ENCODE peak calls at places on chromosome 21, in eight cellular contexts. T, A, U, D, Z, K, G and X are unnamed samples.

GRCh38 chr21:22842875-22843274 is 1844.7 kb downstream of the NCAM2 start:
- DNase-seq in T (no peak), A (no peak), U (no peak), D (no peak), Z (no peak), K (no peak), G (no peak), X (no peak)

GRCh38 chr21:35467536-35467935 is 418.4 kb upstream of the RUNX1 start:
- DNase-seq in T (no peak), A (no peak), U (no peak), D (no peak), Z (no peak), K (no peak), G (no peak), X (no peak)

GRCh38 chr21:38280446-38280845 is 23.7 kb downstream of the KCNJ15 start:
- DNase-seq in T (no peak), A (no peak), U (no peak), D (no peak), Z (peak), K (no peak), G (no peak), X (no peak)

GRCh38 chr21:34936299-34936698 is 112.8 kb downstream of the RUNX1 start:
- DNase-seq in T (no peak), A (no peak), U (no peak), D (no peak), Z (no peak), K (no peak), G (no peak), X (no peak)

GRCh38 chr21:36676039-36676950 is 22.6 kb upstream of the SIM2 start:
- DNase-seq in T (no peak), A (no peak), U (no peak), D (no peak), Z (no peak), K (no peak), G (no peak), X (no peak)

GRCh38 chr21:46084041-46084561 is 13.8 kb upstream of the COL6A2 start:
- DNase-seq in T (no peak), A (no peak), U (peak), D (no peak), Z (no peak), K (peak), G (no peak), X (no peak)

GRCh38 chr21:36321325-36322082 is 1.5 kb downstream of the MORC3 start:
- DNase-seq in T (no peak), A (no peak), U (no peak), D (no peak), Z (peak), K (peak), G (no peak), X (no peak)

GRCh38 chr21:43703068-43703880 is 15.7 kb upstream of the PDXK start:
- DNase-seq in T (peak), A (no peak), U (no peak), D (no peak), Z (peak), K (peak), G (no peak), X (no peak)

GRCh38 chr21:31278511-31279155 is 65.4 kb downstream of the TIAM1 start:
- DNase-seq in T (no peak), A (no peak), U (no peak), D (no peak), Z (peak), K (no peak), G (no peak), X (no peak)

GRCh38 chr21:36175771-36176565 is 19.3 kb downstream of the DOP1B start:
- DNase-seq in T (no peak), A (no peak), U (no peak), D (no peak), Z (no peak), K (no peak), G (no peak), X (no peak)

GRCh38 chr21:37762606-37763005 is 153.7 kb downstream of the KCNJ6 start:
- DNase-seq in T (no peak), A (no peak), U (no peak), D (no peak), Z (peak), K (no peak), G (no peak), X (no peak)

GRCh38 chr21:37606549-37606948 is 240.0 kb downstream of the DYRK1A start:
- DNase-seq in T (no peak), A (no peak), U (no peak), D (no peak), Z (no peak), K (no peak), G (no peak), X (no peak)

GRCh38 chr21:32461503-32461902 is 49.0 kb downstream of the EVA1C start:
- DNase-seq in T (no peak), A (no peak), U (no peak), D (no peak), Z (no peak), K (no peak), G (no peak), X (no peak)

GRCh38 chr21:32467291-32467690 is 54.8 kb downstream of the EVA1C start:
- DNase-seq in T (no peak), A (no peak), U (no peak), D (no peak), Z (no peak), K (peak), G (no peak), X (no peak)

GRCh38 chr21:32463367-32463766 is 50.9 kb downstream of the EVA1C start:
- DNase-seq in T (no peak), A (peak), U (no peak), D (peak), Z (peak), K (peak), G (no peak), X (no peak)

GRCh38 chr21:32459972-32460371 is 47.5 kb downstream of the EVA1C start:
- DNase-seq in T (no peak), A (no peak), U (no peak), D (no peak), Z (no peak), K (no peak), G (no peak), X (no peak)

GRCh38 chr21:32463889-32464300 is 51.4 kb downstream of the EVA1C start:
- DNase-seq in T (no peak), A (no peak), U (no peak), D (peak), Z (peak), K (no peak), G (no peak), X (no peak)
- H3K27ac ChIP-seq in T (no peak), A (peak), U (no peak), D (peak), Z (peak), K (peak), G (no peak), X (no peak)

DNA sequence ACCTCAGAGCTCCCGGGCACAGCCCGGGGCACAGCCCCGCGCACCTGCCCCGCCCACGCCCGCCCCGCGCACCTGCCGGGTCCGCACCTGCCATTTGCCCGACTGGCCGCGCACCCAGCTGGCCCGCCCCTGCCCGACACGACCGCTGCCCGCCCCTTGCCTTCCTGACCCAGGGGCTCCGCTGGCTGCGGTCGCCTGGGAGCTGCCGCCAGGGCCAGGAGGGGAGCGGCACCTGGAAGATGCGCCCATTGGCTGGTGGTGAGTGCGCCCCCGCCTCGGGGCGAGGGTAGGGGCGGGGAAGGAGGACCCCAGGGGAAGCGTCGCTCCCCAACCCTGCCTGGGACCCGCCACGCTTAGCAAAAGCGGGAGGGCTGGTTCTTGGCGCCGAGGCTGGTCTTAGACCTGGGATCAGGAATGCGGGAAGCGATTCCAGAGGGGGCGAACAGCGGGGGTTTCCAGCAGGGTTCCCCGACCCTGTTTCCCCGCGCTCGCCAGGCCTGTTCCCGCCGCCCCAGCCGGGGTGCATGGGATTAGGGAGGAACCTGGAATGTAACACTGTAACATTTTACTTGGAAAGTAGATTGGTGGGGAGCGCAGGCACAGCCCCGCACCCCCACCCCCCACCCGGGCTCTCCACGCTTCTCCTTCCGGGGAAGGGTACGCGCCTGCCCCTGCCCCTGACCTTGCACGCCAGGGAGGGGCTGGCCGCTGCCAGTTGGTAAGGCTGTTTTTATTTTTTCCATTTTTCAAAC is at the start of gene FAM3B:
- DNase-seq in T (no peak), A (no peak), U (no peak), D (no peak), Z (no peak), K (no peak), G (no peak), X (no peak)
- H3K4me3 ChIP-seq in T (no peak), A (no peak), U (no peak), D (no peak), Z (no peak), K (peak), G (no peak), X (peak)

DNA sequence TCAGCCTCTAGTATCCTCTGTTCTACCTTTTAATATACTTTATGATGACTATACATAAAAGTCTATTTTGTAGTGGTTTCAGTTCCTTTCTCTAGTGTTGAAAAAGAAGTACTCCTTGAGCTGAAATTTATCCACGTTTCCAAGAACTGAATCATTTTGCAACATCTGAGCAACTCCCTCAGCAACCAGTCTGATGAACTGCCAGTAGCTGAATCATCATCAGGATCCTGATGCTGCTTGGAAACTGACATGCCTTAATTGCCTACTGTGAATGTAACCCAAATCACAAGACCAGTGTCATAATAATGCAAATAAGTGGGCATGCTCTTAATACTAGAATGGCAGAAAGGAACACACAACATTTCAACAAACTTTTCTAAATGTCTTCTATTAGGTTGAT is 103.3 kb downstream of the CYYR1 start:
- DNase-seq in T (no peak), A (no peak), U (no peak), D (no peak), Z (peak), K (no peak), G (no peak), X (no peak)
- H3K27ac ChIP-seq in T (no peak), A (no peak), U (no peak), D (no peak), Z (no peak), K (no peak), G (no peak), X (no peak)

DNA sequence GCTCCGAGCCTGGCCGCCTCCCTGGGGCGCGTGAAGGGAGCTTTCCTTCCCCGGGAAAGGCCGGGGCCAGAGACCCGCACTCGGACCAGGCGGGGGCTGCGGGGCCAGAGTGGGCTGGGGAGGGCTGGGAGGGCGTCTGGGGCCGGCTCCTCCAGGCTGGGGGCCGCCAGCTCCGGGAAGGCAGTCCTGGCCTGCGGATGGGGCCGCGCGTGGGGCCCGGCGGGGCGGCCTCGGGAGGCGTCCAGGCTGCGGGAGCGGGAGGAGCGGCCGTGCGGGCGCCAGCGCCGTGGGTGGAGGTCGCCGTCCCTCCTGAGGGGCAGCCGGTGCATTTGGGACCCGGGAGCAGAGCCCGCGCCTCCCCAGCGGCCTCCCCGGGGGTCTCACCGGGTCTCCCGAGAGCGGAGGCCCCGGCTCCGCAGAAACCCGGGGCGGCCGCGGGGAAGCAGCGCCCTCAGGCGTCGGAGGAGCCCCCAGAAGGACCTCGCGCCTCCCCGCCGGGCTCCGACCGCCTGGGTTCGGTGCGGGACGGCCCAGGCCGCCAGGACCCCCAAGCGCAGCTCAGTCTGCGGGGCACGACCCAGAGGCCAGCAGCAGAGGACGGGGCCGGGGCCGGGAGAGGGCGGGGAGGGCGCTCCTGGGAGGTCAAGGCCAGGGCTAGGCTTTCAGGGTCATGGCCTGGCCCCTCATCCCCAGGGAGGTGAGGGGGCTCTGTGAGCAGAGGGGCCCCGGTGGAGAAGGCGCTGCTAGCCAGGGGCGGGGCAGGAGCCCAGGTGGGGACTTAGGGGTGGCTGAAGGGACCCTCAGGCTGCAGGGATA is 7.3 kb upstream of the SLX9 start:
- DNase-seq in T (peak), A (no peak), U (no peak), D (no peak), Z (no peak), K (peak), G (peak), X (no peak)
- H3K4me3 ChIP-seq in T (peak), A (peak), U (peak), D (no peak), Z (peak), K (peak), G (peak), X (peak)

GRCh38 chr21:14594967-14595366 is 48.9 kb upstream of the SAMSN1 start:
- DNase-seq in T (no peak), A (no peak), U (no peak), D (no peak), Z (no peak), K (no peak), G (no peak), X (no peak)

GRCh38 chr21:14595449-14595848 is 49.3 kb upstream of the SAMSN1 start:
- DNase-seq in T (no peak), A (no peak), U (no peak), D (no peak), Z (no peak), K (no peak), G (no peak), X (no peak)

GRCh38 chr21:14589855-14590563 is 43.9 kb upstream of the SAMSN1 start:
- DNase-seq in T (no peak), A (no peak), U (no peak), D (no peak), Z (no peak), K (no peak), G (no peak), X (no peak)

GRCh38 chr21:14591882-14592281 is 45.8 kb upstream of the SAMSN1 start:
- DNase-seq in T (no peak), A (no peak), U (no peak), D (no peak), Z (peak), K (no peak), G (no peak), X (no peak)

GRCh38 chr21:14591277-14591876 is 45.3 kb upstream of the SAMSN1 start:
- DNase-seq in T (no peak), A (no peak), U (no peak), D (no peak), Z (no peak), K (no peak), G (no peak), X (no peak)
- H3K27ac ChIP-seq in T (no peak), A (no peak), U (no peak), D (no peak), Z (no peak), K (peak), G (no peak), X (no peak)

GRCh38 chr21:33018707-33019455 is 6.9 kb upstream of the OLIG2 start:
- DNase-seq in T (no peak), A (no peak), U (no peak), D (no peak), Z (no peak), K (no peak), G (no peak), X (no peak)

GRCh38 chr21:33020558-33021100 is 5.1 kb upstream of the OLIG2 start:
- DNase-seq in T (no peak), A (no peak), U (no peak), D (no peak), Z (no peak), K (no peak), G (no peak), X (no peak)

GRCh38 chr21:33019516-33019884 is 6.2 kb upstream of the OLIG2 start:
- DNase-seq in T (no peak), A (no peak), U (no peak), D (no peak), Z (no peak), K (no peak), G (no peak), X (no peak)

GRCh38 chr21:33021150-33021549 is 4.6 kb upstream of the OLIG2 start:
- DNase-seq in T (no peak), A (no peak), U (no peak), D (no peak), Z (no peak), K (no peak), G (no peak), X (no peak)

DNA sequence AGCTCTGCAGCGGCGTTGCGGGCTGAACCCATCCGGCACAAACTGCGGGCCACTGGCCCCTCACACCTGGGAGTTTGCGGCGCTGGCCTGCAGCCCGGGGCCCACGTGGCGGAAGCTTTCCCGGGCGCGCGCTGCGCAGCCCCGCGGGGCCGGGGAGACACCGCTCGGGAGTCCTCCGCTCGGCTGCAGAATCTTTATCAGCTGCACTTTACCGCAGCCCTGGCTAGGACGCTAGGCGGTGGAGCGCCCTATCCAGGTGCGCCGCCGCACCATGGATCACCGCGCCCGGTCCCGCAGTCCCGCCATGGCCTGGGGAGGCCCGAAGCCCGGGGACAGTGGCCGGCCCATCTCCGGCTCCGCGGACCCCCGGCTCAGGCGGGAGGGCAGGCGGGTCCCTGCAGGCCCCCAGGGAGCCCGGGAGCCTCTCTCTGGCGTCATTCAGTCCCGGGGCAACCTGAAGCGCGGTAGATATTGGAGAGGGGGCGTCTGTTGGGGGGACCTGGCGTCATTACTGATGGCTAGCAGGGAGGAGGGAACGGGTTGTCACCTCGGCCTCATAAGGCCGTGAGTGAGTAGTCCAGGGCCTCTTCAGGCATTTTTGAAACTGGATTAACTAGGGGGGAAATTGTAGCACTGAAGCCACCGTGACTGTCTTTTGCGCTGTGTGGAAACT is 5.7 kb upstream of the OLIG2 start:
- DNase-seq in T (no peak), A (no peak), U (no peak), D (no peak), Z (no peak), K (no peak), G (no peak), X (no peak)
- H3K4me3 ChIP-seq in T (peak), A (no peak), U (no peak), D (no peak), Z (no peak), K (peak), G (peak), X (peak)